ENCODE peak calls at places on chromosomes 6 and 20, in nine cellular contexts. One of them, this sample, is unnamed.

GRCh38 chr6:160238234-160238633 is 20.4 kb downstream of the SLC22A2 start:
- DNase-seq in Kasumi-1: no peak
- DNase-seq in mucosa of descending colon: no peak
- DNase-seq in AG08396: no peak
- DNase-seq in HS-5: no peak
- DNase-seq in cardiac muscle cell: no peak
- DNase-seq in lung microvascular endothelial cell: no peak
- DNase-seq in WTC11: no peak
- DNase-seq in NCI-H2081: no peak
- DNase-seq in this sample: no peak

GRCh38 chr20:14664101-14664500 is 326.7 kb upstream of the FLRT3 start:
- DNase-seq in Kasumi-1: no peak
- DNase-seq in mucosa of descending colon: no peak
- DNase-seq in AG08396: no peak
- DNase-seq in HS-5: no peak
- DNase-seq in cardiac muscle cell: no peak
- DNase-seq in lung microvascular endothelial cell: no peak
- DNase-seq in WTC11: no peak
- DNase-seq in NCI-H2081: no peak
- DNase-seq in this sample: no peak

GRCh38 chr6:55497694-55498093 is 81.3 kb downstream of the HMGCLL1 start:
- DNase-seq in Kasumi-1: no peak
- DNase-seq in mucosa of descending colon: no peak
- DNase-seq in AG08396: no peak
- DNase-seq in HS-5: no peak
- DNase-seq in cardiac muscle cell: no peak
- DNase-seq in lung microvascular endothelial cell: no peak
- DNase-seq in WTC11: no peak
- DNase-seq in NCI-H2081: no peak
- DNase-seq in this sample: no peak

GRCh38 chr20:20003088-20003954 is 13.8 kb upstream of the NAA20 start:
- DNase-seq in Kasumi-1: peak
- DNase-seq in mucosa of descending colon: no peak
- DNase-seq in AG08396: no peak
- DNase-seq in HS-5: no peak
- DNase-seq in cardiac muscle cell: peak
- DNase-seq in lung microvascular endothelial cell: peak
- DNase-seq in WTC11: no peak
- DNase-seq in NCI-H2081: no peak
- DNase-seq in this sample: no peak

GRCh38 chr20:52905235-52905634 is 66.9 kb upstream of the TSHZ2 start:
- DNase-seq in Kasumi-1: no peak
- DNase-seq in mucosa of descending colon: no peak
- DNase-seq in AG08396: no peak
- DNase-seq in HS-5: no peak
- DNase-seq in cardiac muscle cell: no peak
- DNase-seq in lung microvascular endothelial cell: no peak
- DNase-seq in WTC11: no peak
- DNase-seq in NCI-H2081: no peak
- DNase-seq in this sample: no peak

GRCh38 chr20:44734938-44735337 is 10.7 kb upstream of the KCNK15 start:
- DNase-seq in Kasumi-1: no peak
- DNase-seq in mucosa of descending colon: no peak
- DNase-seq in AG08396: peak
- DNase-seq in HS-5: peak
- DNase-seq in cardiac muscle cell: peak
- DNase-seq in lung microvascular endothelial cell: no peak
- DNase-seq in WTC11: peak
- DNase-seq in NCI-H2081: no peak
- DNase-seq in this sample: no peak

GRCh38 chr6:3229566-3230274 is 2.3 kb upstream of the TUBB2B start:
- DNase-seq in Kasumi-1: no peak
- DNase-seq in mucosa of descending colon: no peak
- DNase-seq in AG08396: no peak
- DNase-seq in HS-5: no peak
- DNase-seq in cardiac muscle cell: no peak
- DNase-seq in lung microvascular endothelial cell: no peak
- DNase-seq in WTC11: peak
- DNase-seq in NCI-H2081: peak
- DNase-seq in this sample: no peak

GRCh38 chr20:39897058-39897457 is 792.0 kb downstream of the MAFB start:
- DNase-seq in Kasumi-1: no peak
- DNase-seq in mucosa of descending colon: no peak
- DNase-seq in AG08396: peak
- DNase-seq in HS-5: peak
- DNase-seq in cardiac muscle cell: no peak
- DNase-seq in lung microvascular endothelial cell: no peak
- DNase-seq in WTC11: no peak
- DNase-seq in NCI-H2081: no peak
- DNase-seq in this sample: no peak

GRCh38 chr20:58401123-58401639 is 12.2 kb downstream of the VAPB start:
- DNase-seq in Kasumi-1: no peak
- DNase-seq in mucosa of descending colon: no peak
- DNase-seq in AG08396: no peak
- DNase-seq in HS-5: no peak
- DNase-seq in cardiac muscle cell: peak
- DNase-seq in lung microvascular endothelial cell: no peak
- DNase-seq in WTC11: no peak
- DNase-seq in NCI-H2081: no peak
- DNase-seq in this sample: no peak

GRCh38 chr6:157571269-157571668 is 190.3 kb downstream of the ZDHHC14 start:
- DNase-seq in Kasumi-1: no peak
- DNase-seq in mucosa of descending colon: no peak
- DNase-seq in AG08396: no peak
- DNase-seq in HS-5: no peak
- DNase-seq in cardiac muscle cell: no peak
- DNase-seq in lung microvascular endothelial cell: no peak
- DNase-seq in WTC11: no peak
- DNase-seq in NCI-H2081: no peak
- DNase-seq in this sample: no peak

GRCh38 chr6:139336488-139336887 is 38.0 kb downstream of the CITED2 start:
- DNase-seq in Kasumi-1: no peak
- DNase-seq in mucosa of descending colon: peak
- DNase-seq in AG08396: no peak
- DNase-seq in HS-5: no peak
- DNase-seq in cardiac muscle cell: peak
- DNase-seq in lung microvascular endothelial cell: peak
- DNase-seq in WTC11: no peak
- DNase-seq in NCI-H2081: peak
- DNase-seq in this sample: no peak

GRCh38 chr6:168675933-168676551 is 235.1 kb downstream of the SMOC2 start:
- DNase-seq in Kasumi-1: no peak
- DNase-seq in mucosa of descending colon: no peak
- DNase-seq in AG08396: no peak
- DNase-seq in HS-5: no peak
- DNase-seq in cardiac muscle cell: no peak
- DNase-seq in lung microvascular endothelial cell: no peak
- DNase-seq in WTC11: no peak
- DNase-seq in NCI-H2081: no peak
- DNase-seq in this sample: no peak

This sample was measured in right lobe of liver.